ENCODE peak calls at places on chromosomes 5 and 9, in four cellular contexts. One of them, this sample, is unnamed.

GRCh38 chr5:93807860-93808259 is 66.5 kb upstream of the POU5F2 start:
- DNase-seq in fibroblast of mammary gland: no peak
- DNase-seq in neural progenitor cell: peak
- DNase-seq in hepatocyte: no peak
- DNase-seq in this sample: no peak

GRCh38 chr5:80069918-80070318 is 34.8 kb downstream of the THBS4 start:
- DNase-seq in fibroblast of mammary gland: no peak
- DNase-seq in neural progenitor cell: no peak
- DNase-seq in hepatocyte: no peak
- DNase-seq in this sample: no peak

GRCh38 chr9:132146015-132146414 is 15.8 kb upstream of the NTNG2 start:
- DNase-seq in fibroblast of mammary gland: no peak
- DNase-seq in neural progenitor cell: no peak
- DNase-seq in hepatocyte: no peak
- DNase-seq in this sample: no peak

GRCh38 chr9:136868644-136869043 is 2.5 kb upstream of the EDF1 start:
- DNase-seq in fibroblast of mammary gland: no peak
- DNase-seq in neural progenitor cell: no peak
- DNase-seq in hepatocyte: no peak
- DNase-seq in this sample: no peak

GRCh38 chr5:142602720-142603245 is 83.1 kb downstream of the FGF1 start:
- DNase-seq in fibroblast of mammary gland: no peak
- DNase-seq in neural progenitor cell: no peak
- DNase-seq in hepatocyte: no peak
- DNase-seq in this sample: no peak

GRCh38 chr5:141528401-141528984 is 39.6 kb downstream of the PCDHGC5 start:
- DNase-seq in fibroblast of mammary gland: peak
- DNase-seq in neural progenitor cell: no peak
- DNase-seq in hepatocyte: no peak
- DNase-seq in this sample: no peak

GRCh38 chr9:13487936-13488335 is 208.4 kb upstream of the MPDZ start:
- DNase-seq in fibroblast of mammary gland: no peak
- DNase-seq in neural progenitor cell: no peak
- DNase-seq in hepatocyte: no peak
- DNase-seq in this sample: no peak

GRCh38 chr9:128634651-128635262 is 21.9 kb downstream of the DYNC2I2 start:
- DNase-seq in fibroblast of mammary gland: no peak
- DNase-seq in neural progenitor cell: no peak
- DNase-seq in hepatocyte: no peak
- DNase-seq in this sample: no peak

GRCh38 chr9:87267701-87268100 is 230.0 kb upstream of the DAPK1 start:
- DNase-seq in fibroblast of mammary gland: peak
- DNase-seq in neural progenitor cell: no peak
- DNase-seq in hepatocyte: no peak
- DNase-seq in this sample: no peak

GRCh38 chr9:136742640-136743391 is at the start of gene LCN10:
- DNase-seq in fibroblast of mammary gland: no peak
- DNase-seq in neural progenitor cell: peak
- DNase-seq in hepatocyte: peak
- DNase-seq in this sample: no peak

GRCh38 chr9:138102246-138103051 is 224.9 kb downstream of the CACNA1B start:
- DNase-seq in fibroblast of mammary gland: no peak
- DNase-seq in neural progenitor cell: no peak
- DNase-seq in hepatocyte: no peak
- DNase-seq in this sample: no peak

GRCh38 chr5:600551-601541 is 11.3 kb upstream of the CEP72 start:
- DNase-seq in fibroblast of mammary gland: no peak
- DNase-seq in neural progenitor cell: no peak
- DNase-seq in hepatocyte: no peak
- DNase-seq in this sample: no peak

GRCh38 chr9:127778280-127779135 is at the start of gene SH2D3C:
- DNase-seq in fibroblast of mammary gland: peak
- DNase-seq in neural progenitor cell: no peak
- DNase-seq in hepatocyte: no peak
- DNase-seq in this sample: no peak

GRCh38 chr5:65186646-65187227 is 295.0 kb downstream of the ADAMTS6 start:
- DNase-seq in fibroblast of mammary gland: peak
- DNase-seq in neural progenitor cell: no peak
- DNase-seq in hepatocyte: no peak
- DNase-seq in this sample: no peak

GRCh38 chr9:9912459-9912858 is 700.3 kb downstream of the PTPRD start:
- DNase-seq in fibroblast of mammary gland: peak
- DNase-seq in neural progenitor cell: peak
- DNase-seq in hepatocyte: no peak
- DNase-seq in this sample: no peak

GRCh38 chr9:91060520-91061343 is 259.1 kb downstream of the SYK start:
- DNase-seq in fibroblast of mammary gland: peak
- DNase-seq in neural progenitor cell: no peak
- DNase-seq in hepatocyte: peak
- DNase-seq in this sample: peak

DNA sequence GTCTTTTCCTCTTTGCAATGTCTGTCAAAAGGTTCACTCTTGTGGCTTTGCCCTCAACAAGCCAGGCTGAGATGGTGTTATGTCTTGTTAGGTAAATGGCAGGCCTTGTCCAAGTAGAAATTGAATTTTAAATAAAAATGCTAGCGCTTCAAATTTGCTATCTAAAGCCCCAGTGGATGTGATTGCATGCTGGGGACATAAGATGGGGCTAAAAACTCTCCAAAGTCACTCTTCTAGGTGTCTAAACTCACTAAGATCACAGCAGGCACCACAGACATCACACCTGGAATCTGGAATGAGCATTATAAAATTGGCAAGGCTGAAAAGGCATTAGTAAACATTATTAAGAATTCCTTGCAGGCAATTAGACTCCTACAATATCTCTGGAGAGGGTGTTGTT is 262.7 kb upstream of the CLINT1 start:
- DNase-seq in fibroblast of mammary gland: no peak
- DNase-seq in neural progenitor cell: no peak
- DNase-seq in hepatocyte: no peak
- DNase-seq in this sample: no peak
- TF ChIP-seq CTCF in fibroblast of mammary gland: no peak
- TF ChIP-seq CTCF in neural progenitor cell: no peak
- TF ChIP-seq CTCF in hepatocyte: no peak
- TF ChIP-seq CTCF in this sample: no peak

GRCh38 chr5:174585472-174585871 is 138.9 kb upstream of the MSX2 start:
- DNase-seq in fibroblast of mammary gland: no peak
- DNase-seq in neural progenitor cell: no peak
- DNase-seq in hepatocyte: no peak
- DNase-seq in this sample: no peak

GRCh38 chr5:174576042-174576441 is 148.3 kb upstream of the MSX2 start:
- DNase-seq in fibroblast of mammary gland: no peak
- DNase-seq in neural progenitor cell: no peak
- DNase-seq in hepatocyte: no peak
- DNase-seq in this sample: no peak

GRCh38 chr5:174583071-174583470 is 141.3 kb upstream of the MSX2 start:
- DNase-seq in fibroblast of mammary gland: no peak
- DNase-seq in neural progenitor cell: no peak
- DNase-seq in hepatocyte: no peak
- DNase-seq in this sample: no peak

DNA sequence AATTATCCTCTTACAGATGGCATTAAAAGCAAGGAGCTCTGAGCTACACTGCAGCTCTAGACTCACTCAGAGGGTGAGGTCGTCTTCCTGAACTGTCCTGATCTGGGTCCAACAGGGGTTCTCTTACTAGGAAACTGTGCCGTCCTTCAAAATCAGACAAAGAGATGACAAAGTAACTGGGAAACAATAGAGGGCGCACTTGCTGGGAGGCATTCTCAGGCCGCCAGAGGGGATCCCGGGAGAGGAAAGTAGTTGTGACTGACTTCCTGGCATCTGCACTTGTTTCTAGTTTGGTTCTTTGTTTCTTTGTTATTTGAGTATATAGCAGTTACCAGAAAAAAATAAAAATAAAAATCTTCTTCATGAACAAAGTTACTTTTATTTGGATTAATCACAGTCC is 142.9 kb upstream of the MSX2 start:
- DNase-seq in fibroblast of mammary gland: peak
- DNase-seq in neural progenitor cell: peak
- DNase-seq in hepatocyte: peak
- DNase-seq in this sample: no peak
- TF ChIP-seq CTCF in fibroblast of mammary gland: peak
- TF ChIP-seq CTCF in neural progenitor cell: peak
- TF ChIP-seq CTCF in hepatocyte: peak
- TF ChIP-seq CTCF in this sample: no peak

GRCh38 chr5:127875235-127876021 is 172.2 kb downstream of the CCDC192 start:
- DNase-seq in fibroblast of mammary gland: peak
- DNase-seq in neural progenitor cell: peak
- DNase-seq in hepatocyte: peak
- DNase-seq in this sample: no peak

GRCh38 chr5:127876384-127876783 is 173.2 kb downstream of the CCDC192 start:
- DNase-seq in fibroblast of mammary gland: no peak
- DNase-seq in neural progenitor cell: no peak
- DNase-seq in hepatocyte: no peak
- DNase-seq in this sample: no peak

GRCh38 chr5:127872494-127872893 is 169.3 kb downstream of the CCDC192 start:
- DNase-seq in fibroblast of mammary gland: no peak
- DNase-seq in neural progenitor cell: no peak
- DNase-seq in hepatocyte: no peak
- DNase-seq in this sample: no peak

GRCh38 chr5:127878174-127878750 is 175.1 kb downstream of the CCDC192 start:
- DNase-seq in fibroblast of mammary gland: peak
- DNase-seq in neural progenitor cell: peak
- DNase-seq in hepatocyte: peak
- DNase-seq in this sample: no peak
- TF ChIP-seq CTCF in fibroblast of mammary gland: peak
- TF ChIP-seq CTCF in neural progenitor cell: peak
- TF ChIP-seq CTCF in hepatocyte: peak
- TF ChIP-seq CTCF in this sample: no peak

GRCh38 chr9:68838245-68838644 is 133.2 kb downstream of the PIP5K1B start:
- DNase-seq in fibroblast of mammary gland: no peak
- DNase-seq in neural progenitor cell: no peak
- DNase-seq in hepatocyte: no peak
- DNase-seq in this sample: no peak
- TF ChIP-seq CTCF in fibroblast of mammary gland: no peak
- TF ChIP-seq CTCF in neural progenitor cell: no peak
- TF ChIP-seq CTCF in hepatocyte: no peak
- TF ChIP-seq CTCF in this sample: no peak

GRCh38 chr9:31916591-31917223 is 467.7 kb upstream of the ACO1 start:
- DNase-seq in fibroblast of mammary gland: no peak
- DNase-seq in neural progenitor cell: peak
- DNase-seq in hepatocyte: peak
- DNase-seq in this sample: no peak
- TF ChIP-seq CTCF in fibroblast of mammary gland: no peak
- TF ChIP-seq CTCF in neural progenitor cell: peak
- TF ChIP-seq CTCF in hepatocyte: peak
- TF ChIP-seq CTCF in this sample: no peak